ENCODE peak calls at places on chromosomes 11 and 22, in six cellular contexts. B, P, V, U, J and Q are unnamed samples.

GRCh38 chr11:76185931-76186401 is 20.3 kb downstream of the WNT11 start:
- DNase-seq in B (no peak), P (no peak), V (no peak), U (peak; percentile 31), J (peak; percentile 33), Q (peak; percentile 56)

GRCh38 chr22:27810566-27810965 is 9.0 kb upstream of the MN1 start:
- DNase-seq in B (peak; percentile 68), P (no peak), V (peak; percentile 6), U (peak; percentile 61), J (peak; percentile 20), Q (peak; percentile 84)

GRCh38 chr22:17753401-17753989 is 20.8 kb downstream of the BID start:
- DNase-seq in B (peak; percentile 55), P (no peak), V (peak; percentile 45), U (no peak), J (no peak), Q (no peak)

GRCh38 chr11:87455180-87455579 is 417.4 kb downstream of the TMEM135 start:
- DNase-seq in B (no peak), P (no peak), V (no peak), U (no peak), J (no peak), Q (no peak)

GRCh38 chr22:28023036-28023435 is 104.0 kb upstream of the PITPNB start:
- DNase-seq in B (no peak), P (no peak), V (no peak), U (no peak), J (no peak), Q (no peak)

GRCh38 chr22:37241351-37242142 is 2.5 kb downstream of the RAC2 start:
- DNase-seq in B (no peak), P (peak; percentile 77), V (no peak), U (no peak), J (no peak), Q (no peak)

GRCh38 chr11:5004429-5005274 is 10.0 kb downstream of the OR51L1 start:
- DNase-seq in B (peak; percentile 61), P (no peak), V (peak; percentile 66), U (peak; percentile 1), J (peak; percentile 25), Q (peak; percentile 32)

GRCh38 chr22:46578824-46579561 is 41.2 kb upstream of the GRAMD4 start:
- DNase-seq in B (peak; percentile 40), P (no peak), V (no peak), U (peak; percentile 40), J (no peak), Q (peak; percentile 65)

GRCh38 chr11:112584674-112585073 is 324.0 kb upstream of the PLET1 start:
- DNase-seq in B (no peak), P (no peak), V (peak; percentile 7), U (no peak), J (no peak), Q (no peak)

GRCh38 chr11:38019072-38019775 is 1421.2 kb upstream of the RAG2 start:
- DNase-seq in B (no peak), P (no peak), V (peak; percentile 0), U (no peak), J (no peak), Q (no peak)